ENCODE peak calls at places on chromosomes 1 and 21, in five cellular contexts. A is GM23338, O is GM12892, D is prostate gland, N is HL-60. R is an unnamed sample.
A peak's percentile ranks its signal among the peaks of the same experiment; 100 is the strongest.

GRCh38 chr21:26846036-26846931 is 1.1 kb upstream of the ADAMTS1 start:
- DNase-seq in D (peak; percentile 40), O (no peak), N (no peak), A (peak; percentile 81), R (peak; percentile 93)

GRCh38 chr1:6490181-6491075 is 1.0 kb downstream of the PLEKHG5 start:
- DNase-seq in O (peak; percentile 83), D (peak; percentile 69), N (no peak), A (peak; percentile 95), R (no peak)

GRCh38 chr1:14367444-14367843 is 231.0 kb upstream of the KAZN start:
- DNase-seq in O (no peak), N (no peak), A (no peak), D (no peak), R (no peak)

GRCh38 chr1:8302181-8302681 is 15.7 kb upstream of the SLC45A1 start:
- DNase-seq in A (peak; percentile 16), O (no peak), D (no peak), N (no peak), R (no peak)

GRCh38 chr1:63322944-63323865 is 838 bp downstream of the FOXD3 start:
- DNase-seq in A (peak; percentile 78), O (no peak), N (no peak), D (no peak), R (peak; percentile 65)

GRCh38 chr1:246035060-246035531 is 472.0 kb downstream of the SMYD3 start:
- DNase-seq in A (no peak), D (no peak), O (no peak), N (no peak), R (no peak)

GRCh38 chr1:25006770-25007169 is 76.7 kb upstream of the RUNX3 start:
- DNase-seq in N (no peak), A (no peak), D (peak; percentile 12), O (no peak), R (no peak)

GRCh38 chr21:26490771-26491170 is 82.3 kb downstream of the CYYR1 start:
- DNase-seq in N (no peak), A (peak; percentile 62), D (no peak), O (no peak), R (no peak)

GRCh38 chr1:66505671-66506392 is 28.1 kb upstream of the SGIP1 start:
- DNase-seq in D (no peak), A (no peak), O (no peak), N (no peak), R (no peak)

GRCh38 chr1:82177190-82177589 is 376.5 kb downstream of the ADGRL2 start:
- DNase-seq in N (no peak), O (no peak), A (no peak), D (no peak), R (no peak)

GRCh38 chr1:37478890-37479254 is 4.5 kb downstream of the ZC3H12A start:
- DNase-seq in O (no peak), N (no peak), D (no peak), A (no peak), R (no peak)

GRCh38 chr1:206469411-206469932 is 804 bp upstream of the IKBKE start:
- DNase-seq in O (no peak), N (no peak), A (peak; percentile 9), D (no peak), R (no peak)

GRCh38 chr1:30879940-30880339 is 28.6 kb downstream of the SDC3 start:
- DNase-seq in N (no peak), O (no peak), D (no peak), A (peak; percentile 93), R (no peak)

GRCh38 chr1:215475719-215476525 is 91.2 kb upstream of the KCTD3 start:
- DNase-seq in A (no peak), N (no peak), D (no peak), O (no peak), R (no peak)

GRCh38 chr1:164473544-164473943 is 85.4 kb upstream of the PBX1 start:
- DNase-seq in N (no peak), D (no peak), O (no peak), A (no peak), R (no peak)

GRCh38 chr1:166184897-166185296 is 18.1 kb upstream of the FAM78B start:
- DNase-seq in D (no peak), A (no peak), N (no peak), O (no peak), R (no peak)

GRCh38 chr1:206455681-206456344 is 14.5 kb upstream of the IKBKE start:
- DNase-seq in D (no peak), N (no peak), A (no peak), O (no peak), R (peak; percentile 64)

GRCh38 chr1:100578201-100578600 is 40.3 kb downstream of the GPR88 start:
- DNase-seq in O (no peak), A (no peak), D (no peak), N (no peak), R (no peak)

GRCh38 chr1:229326601-229327000 is 16.2 kb downstream of the CCSAP start:
- DNase-seq in N (no peak), O (no peak), A (no peak), D (no peak), R (no peak)

GRCh38 chr1:62198781-62199125 is 4.1 kb downstream of the L1TD1 start:
- DNase-seq in D (no peak), O (no peak), A (no peak), N (no peak), R (peak; percentile 4)

GRCh38 chr1:200901796-200902444 is 7.2 kb downstream of the INAVA start:
- DNase-seq in D (no peak), N (no peak), O (no peak), A (no peak), R (no peak)

GRCh38 chr1:156766288-156767100 is 841 bp upstream of the PRCC start:
- DNase-seq in A (peak; percentile 44), O (no peak), D (no peak), N (no peak), R (peak; percentile 29)

GRCh38 chr1:57017717-57018116 is 51.9 kb upstream of the C8B start:
- DNase-seq in N (peak; percentile 6), D (no peak), A (peak; percentile 68), O (no peak), R (no peak)

DNA sequence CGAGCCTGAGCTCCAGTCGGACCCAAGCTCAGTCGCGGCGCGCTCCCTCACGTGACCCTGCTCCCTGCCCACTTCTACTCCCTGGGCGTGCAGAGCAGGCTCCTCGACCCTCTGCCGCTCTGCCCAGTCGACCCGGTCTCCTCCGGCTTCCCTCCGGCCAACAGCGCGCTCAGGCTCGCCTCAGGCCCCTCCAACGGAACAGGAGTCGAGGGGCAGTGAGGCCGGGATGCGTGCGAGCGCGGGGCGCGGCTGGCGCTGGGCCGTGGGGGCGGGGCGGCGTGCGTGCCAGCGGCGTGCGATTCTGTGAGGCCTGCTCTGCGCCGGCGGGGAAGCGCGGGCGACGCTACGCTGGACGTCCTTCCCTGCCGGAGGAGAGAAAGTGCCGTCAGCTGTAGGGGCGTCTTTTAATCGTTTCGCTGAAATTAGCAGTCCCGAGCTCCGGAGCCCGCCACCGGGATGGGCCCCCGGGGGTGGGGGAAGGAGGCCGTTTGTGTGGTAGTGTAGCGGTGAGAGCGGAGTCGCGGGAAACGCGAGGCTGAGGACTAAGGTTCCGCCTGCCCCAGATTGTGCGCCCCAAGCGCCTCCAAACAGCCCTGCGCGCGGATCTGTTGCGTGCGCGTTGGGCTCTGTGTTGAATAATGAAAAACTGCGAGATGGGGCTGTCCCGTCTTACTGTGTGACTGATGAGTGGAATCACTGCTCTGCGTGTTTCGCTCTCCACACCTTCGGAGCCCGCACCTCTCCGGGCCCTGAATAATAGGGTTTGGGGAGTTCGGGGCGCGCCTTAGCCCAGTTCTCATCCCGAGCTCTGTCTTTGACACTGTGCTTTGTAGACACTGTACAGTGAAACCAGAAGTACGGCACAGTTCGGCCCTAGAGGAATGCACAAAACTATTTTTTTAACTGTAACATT is at the start of gene ACBD6:
- DNase-seq in A (peak; percentile 90), D (peak; percentile 67), N (peak; percentile 78), O (peak; percentile 68), R (peak; percentile 87)
- TF ChIP-seq POLR2AphosphoS5 in A (peak; percentile 95), D (peak; percentile 24), N (peak; percentile 84), O (peak; percentile 82), R (peak; percentile 13)

DNA sequence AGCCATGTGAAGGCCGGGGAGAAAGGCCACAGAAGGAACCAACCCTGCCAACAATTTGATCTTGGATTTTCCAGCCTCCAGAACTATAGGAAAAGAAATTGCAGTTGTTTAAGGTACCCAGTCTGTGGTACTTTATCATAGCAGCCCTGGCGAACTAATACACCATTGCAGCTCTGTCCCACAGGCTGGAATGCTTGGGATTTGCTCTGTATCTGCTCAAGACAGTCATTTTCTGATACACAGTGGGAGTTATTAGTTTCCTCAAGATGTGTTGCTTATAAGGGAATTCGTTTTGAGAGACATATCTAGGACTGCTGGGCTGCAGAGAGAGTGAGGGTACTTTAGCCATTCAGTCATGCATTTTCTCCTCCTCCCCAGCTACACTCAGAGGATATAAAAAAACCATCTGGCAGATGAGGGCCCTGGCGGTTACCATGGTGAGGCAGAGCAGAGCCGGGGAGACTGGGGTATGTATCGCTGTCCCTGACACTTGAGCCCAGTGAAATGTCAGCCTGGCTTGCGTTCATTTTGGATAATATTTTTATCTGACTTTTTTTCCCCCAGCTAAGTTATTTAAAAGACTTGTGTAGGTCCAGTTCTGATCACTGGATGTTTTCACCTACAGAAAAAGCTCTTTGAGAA is 104.6 kb downstream of the DIRAS3 start:
- DNase-seq in A (no peak), D (no peak), O (no peak), N (no peak), R (no peak)
- TF ChIP-seq POLR2AphosphoS5 in A (no peak), D (no peak), O (no peak), N (no peak), R (no peak)

DNA sequence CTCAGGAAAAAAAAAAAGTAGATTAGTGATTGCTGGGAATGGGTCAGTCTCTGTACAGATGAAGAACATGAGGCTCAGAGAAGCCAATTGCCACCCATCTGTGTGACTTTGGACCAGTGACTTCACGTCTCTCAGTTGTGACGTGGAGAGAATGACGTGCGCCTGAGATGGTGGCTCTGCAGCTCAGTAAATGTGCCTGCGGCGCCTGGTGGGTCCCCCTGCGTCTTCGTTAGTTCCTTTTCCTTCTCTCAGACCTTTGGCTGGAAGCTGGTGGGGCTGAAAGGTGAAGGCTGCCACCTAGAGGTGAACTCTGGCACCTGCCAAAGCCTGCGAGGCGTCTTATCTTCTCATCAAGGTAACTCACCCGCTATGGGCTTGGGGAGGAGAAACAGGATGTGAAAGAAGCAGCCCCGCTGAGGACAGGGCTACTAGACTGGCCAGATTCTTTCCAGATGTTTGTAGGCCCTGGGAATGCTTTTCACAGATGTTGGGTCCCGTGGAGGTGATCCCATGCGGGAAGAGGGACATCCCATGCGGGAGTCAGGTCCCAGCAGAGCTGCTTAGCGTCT is 8.7 kb upstream of the E2F2 start:
- DNase-seq in O (peak; percentile 93), N (peak; percentile 87), D (peak; percentile 83), A (peak; percentile 98), R (peak; percentile 94)
- TF ChIP-seq POLR2AphosphoS5 in O (no peak), N (no peak), D (peak; percentile 62), A (no peak), R (no peak)

DNA sequence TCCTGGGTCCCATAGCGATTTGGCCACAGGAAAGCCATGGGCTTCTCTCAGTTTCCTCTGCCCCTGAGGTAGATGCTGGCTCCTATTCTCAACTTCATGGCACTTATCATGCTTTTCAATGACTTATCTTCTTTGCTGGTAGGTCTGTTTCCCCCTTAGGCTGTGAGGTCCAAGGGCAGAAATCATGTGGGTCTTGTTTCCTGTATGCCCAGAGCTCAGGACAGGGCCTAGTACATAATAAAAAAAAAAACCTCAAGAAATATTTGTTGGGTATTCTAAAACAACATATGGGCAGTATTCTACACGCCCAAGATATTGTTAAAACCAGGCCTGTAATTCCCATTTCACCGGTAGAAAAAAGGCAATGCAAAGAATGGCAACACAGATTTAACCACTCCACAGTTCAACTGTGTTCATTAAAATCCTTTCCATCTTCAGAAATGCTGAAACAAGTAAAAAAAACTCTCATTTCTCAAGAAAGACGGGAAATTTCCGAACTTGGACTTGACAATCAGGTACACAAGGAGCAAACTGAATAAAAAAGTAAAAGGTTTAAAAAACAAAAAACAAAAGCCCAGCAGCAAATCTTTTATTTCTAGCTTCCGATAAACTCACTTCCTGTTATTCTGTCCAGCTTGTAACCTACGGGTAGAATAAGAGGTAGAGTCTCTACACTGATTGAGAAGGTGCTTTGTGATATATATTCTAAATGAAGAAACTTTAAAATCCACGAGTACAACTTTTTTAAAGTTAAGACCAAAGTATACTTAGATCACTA is 6.3 kb upstream of the TDRD10 start:
- DNase-seq in O (no peak), A (no peak), N (no peak), D (no peak), R (no peak)
- TF ChIP-seq POLR2AphosphoS5 in O (no peak), A (no peak), N (no peak), D (no peak), R (no peak)

R was measured in suprapubic skin.